ENCODE peak calls at places on chromosomes 13 and 19, in nine cellular contexts. G, O, V, P, E, Y, A, U and B are unnamed samples.

GRCh38 chr19:3108775-3109174 is 14.6 kb downstream of the GNA11 start:
- DNase-seq in A (no peak), O (peak; percentile 55), V (peak; percentile 58), Y (peak; percentile 36), G (peak; percentile 53), U (no peak), E (no peak), P (peak; percentile 82), B (no peak)

GRCh38 chr19:1810439-1811160 is 1.5 kb downstream of the ATP8B3 start:
- DNase-seq in G (no peak), U (no peak), Y (no peak), E (no peak), P (no peak), O (no peak), A (no peak), V (no peak), B (no peak)

GRCh38 chr13:110062077-110062776 is 244.7 kb downstream of the COL4A1 start:
- DNase-seq in Y (peak; percentile 63), G (no peak), A (peak; percentile 51), V (no peak), U (no peak), O (no peak), E (no peak), P (no peak), B (no peak)

GRCh38 chr13:62627226-62627625 is 1211.6 kb upstream of the PCDH20 start:
- DNase-seq in E (no peak), P (no peak), Y (no peak), O (no peak), A (no peak), G (no peak), V (no peak), U (no peak), B (no peak)

GRCh38 chr13:93689333-93689732 is 462.7 kb downstream of the GPC6 start:
- DNase-seq in A (no peak), U (no peak), G (peak; percentile 12), E (no peak), P (no peak), Y (no peak), O (no peak), V (no peak), B (no peak)

GRCh38 chr13:29457299-29457698 is 138.2 kb downstream of the SLC7A1 start:
- DNase-seq in Y (peak; percentile 90), P (no peak), G (peak; percentile 43), A (no peak), O (peak; percentile 13), U (no peak), E (no peak), V (no peak), B (no peak)

GRCh38 chr19:7806876-7807275 is 23.1 kb upstream of the EVI5L start:
- DNase-seq in A (peak; percentile 65), E (no peak), U (no peak), G (no peak), O (no peak), P (no peak), Y (no peak), V (peak; percentile 33), B (no peak)

GRCh38 chr13:50412046-50412617 is 396.9 kb downstream of the KCNRG start:
- DNase-seq in E (no peak), U (no peak), V (no peak), A (no peak), O (no peak), Y (no peak), G (peak; percentile 50), P (no peak), B (no peak)

GRCh38 chr13:112699318-112699918 is 9.6 kb downstream of the ATP11A start:
- DNase-seq in V (no peak), E (no peak), O (no peak), U (peak; percentile 46), P (no peak), G (no peak), A (no peak), Y (no peak), B (no peak)

GRCh38 chr19:35902870-35903475 is 644 bp downstream of the HCST start:
- DNase-seq in V (no peak), P (no peak), E (no peak), A (no peak), Y (no peak), U (no peak), G (no peak), O (no peak), B (no peak)

GRCh38 chr13:80955487-80955886 is 614.6 kb upstream of the SPRY2 start:
- DNase-seq in G (peak; percentile 56), O (no peak), E (no peak), U (no peak), P (no peak), Y (peak; percentile 2), A (no peak), V (no peak), B (no peak)

GRCh38 chr19:36032251-36033104 is at the start of gene CLIP3:
- DNase-seq in A (no peak), G (peak; percentile 63), Y (no peak), O (no peak), U (peak; percentile 92), P (no peak), E (no peak), V (no peak), B (no peak)

DNA sequence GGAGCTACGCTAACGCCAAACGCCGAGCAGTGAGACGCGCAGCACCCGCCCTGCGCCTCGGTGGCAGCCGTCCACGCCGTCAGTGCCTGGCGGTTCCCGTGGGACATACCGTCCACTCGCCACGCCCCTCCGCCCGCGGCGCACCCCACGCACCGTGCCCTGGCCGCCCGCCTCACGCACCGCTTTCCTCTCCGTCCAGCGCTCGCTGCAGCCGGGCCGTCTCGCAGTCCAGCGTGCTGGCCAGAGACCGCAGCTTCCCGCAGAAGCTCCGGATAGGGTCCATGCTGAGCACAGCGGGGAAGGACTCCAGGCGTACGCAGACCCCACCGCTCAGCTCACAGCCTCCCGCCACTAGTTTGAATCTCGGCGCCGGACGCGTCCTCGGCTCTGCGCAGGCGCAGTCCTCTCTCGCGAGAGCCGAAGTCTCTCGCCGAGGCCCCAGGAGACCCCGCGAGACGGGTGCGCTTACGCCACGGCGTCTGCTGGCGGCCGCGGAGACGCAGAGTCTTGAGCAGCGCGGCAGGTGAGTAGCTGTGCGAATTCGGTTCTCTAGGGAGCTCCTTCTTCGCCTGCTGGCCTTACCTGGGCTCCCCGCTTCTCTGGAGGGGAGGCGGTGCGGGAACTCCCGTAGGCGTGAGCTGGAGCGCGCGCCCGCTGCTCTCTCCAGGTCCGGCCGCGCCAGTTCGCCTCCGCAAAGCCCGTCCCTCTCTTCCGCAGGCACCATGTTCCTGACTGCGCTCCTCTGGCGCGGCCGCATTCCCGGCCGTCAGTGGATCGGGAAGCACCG is at the start of the genes MRPL57 and SKA3:
- DNase-seq in O (peak; percentile 92), V (peak; percentile 91), P (peak; percentile 97), G (peak; percentile 93), U (peak; percentile 96), Y (peak; percentile 94), A (peak; percentile 84), E (peak; percentile 79), B (peak; percentile 69)
- TF ChIP-seq CTCF in O (no peak), V (no peak), P (peak; percentile 22), G (no peak), U (peak; percentile 26), Y (no peak), A (no peak), E (no peak), B (no peak)

GRCh38 chr19:48362716-48363499 is 832 bp downstream of the TMEM143 start:
- DNase-seq in U (peak; percentile 98), O (peak; percentile 98), G (peak; percentile 90), Y (peak; percentile 96), V (peak; percentile 99), P (peak; percentile 90), E (peak; percentile 59), A (peak; percentile 95), B (peak; percentile 74)
- TF ChIP-seq CTCF in U (no peak), O (no peak), G (no peak), Y (no peak), V (peak; percentile 22), P (no peak), E (no peak), A (no peak), B (no peak)

GRCh38 chr19:15120135-15121026 is 13.2 kb downstream of the SYDE1 start:
- DNase-seq in U (peak; percentile 40), A (no peak), O (no peak), G (no peak), E (no peak), P (no peak), V (no peak), Y (no peak), B (no peak)
- TF ChIP-seq CTCF in U (no peak), A (no peak), O (no peak), G (no peak), E (no peak), P (no peak), V (no peak), Y (no peak), B (no peak)

GRCh38 chr13:65292488-65292901 is 1937.6 kb downstream of the PCDH9 start:
- DNase-seq in P (no peak), G (peak; percentile 84), O (peak; percentile 29), A (no peak), U (no peak), E (no peak), V (no peak), Y (no peak), B (no peak)
- TF ChIP-seq CTCF in P (no peak), G (no peak), O (no peak), A (no peak), U (no peak), E (no peak), V (no peak), Y (no peak), B (no peak)

GRCh38 chr13:55999709-56000108 is 1141.0 kb upstream of the PRR20A start:
- DNase-seq in U (no peak), A (no peak), G (no peak), Y (no peak), O (no peak), P (no peak), E (no peak), V (no peak), B (no peak)
- TF ChIP-seq CTCF in U (no peak), A (no peak), G (no peak), Y (no peak), O (no peak), P (no peak), E (no peak), V (no peak), B (peak; percentile 16)